ENCODE peak calls at places on chromosomes 5 and 9, in five cellular contexts. One of them, this sample, is unnamed.
A peak's percentile ranks its signal among the peaks of the same experiment; 100 is the strongest.

GRCh38 chr5:5105531-5105930 is 34.6 kb upstream of the ADAMTS16 start:
- DNase-seq in breast epithelium: no peak
- DNase-seq in IMR-90: no peak
- DNase-seq in left ventricle myocardium inferior: no peak
- DNase-seq in neuronal stem cell: no peak
- DNase-seq in this sample: no peak

GRCh38 chr5:445591-445990 is 2.6 kb downstream of the EXOC3 start:
- DNase-seq in IMR-90: no peak
- DNase-seq in neuronal stem cell: no peak
- DNase-seq in breast epithelium: no peak
- DNase-seq in left ventricle myocardium inferior: peak; percentile 11
- DNase-seq in this sample: no peak

GRCh38 chr5:3019045-3019444 is 267.6 kb upstream of the IRX2 start:
- DNase-seq in left ventricle myocardium inferior: no peak
- DNase-seq in neuronal stem cell: no peak
- DNase-seq in IMR-90: no peak
- DNase-seq in breast epithelium: no peak
- DNase-seq in this sample: no peak

GRCh38 chr5:39108987-39109386 is 34.8 kb upstream of the RICTOR start:
- DNase-seq in breast epithelium: no peak
- DNase-seq in neuronal stem cell: no peak
- DNase-seq in left ventricle myocardium inferior: no peak
- DNase-seq in IMR-90: no peak
- DNase-seq in this sample: no peak

GRCh38 chr5:71701409-71701808 is 17.7 kb upstream of the CARTPT start:
- DNase-seq in neuronal stem cell: no peak
- DNase-seq in IMR-90: no peak
- DNase-seq in breast epithelium: no peak
- DNase-seq in left ventricle myocardium inferior: no peak
- DNase-seq in this sample: no peak

GRCh38 chr9:36625006-36625600 is 52.4 kb downstream of the MELK start:
- DNase-seq in left ventricle myocardium inferior: peak; percentile 33
- DNase-seq in breast epithelium: no peak
- DNase-seq in IMR-90: peak; percentile 90
- DNase-seq in neuronal stem cell: no peak
- DNase-seq in this sample: peak; percentile 67

GRCh38 chr5:108528655-108529054 is 146.8 kb upstream of the FBXL17 start:
- DNase-seq in left ventricle myocardium inferior: no peak
- DNase-seq in breast epithelium: no peak
- DNase-seq in IMR-90: no peak
- DNase-seq in neuronal stem cell: no peak
- DNase-seq in this sample: no peak

GRCh38 chr9:116365056-116365471 is 211.5 kb downstream of the PAPPA start:
- DNase-seq in left ventricle myocardium inferior: peak; percentile 47
- DNase-seq in neuronal stem cell: no peak
- DNase-seq in breast epithelium: peak; percentile 27
- DNase-seq in IMR-90: peak; percentile 78
- DNase-seq in this sample: peak; percentile 84

GRCh38 chr9:38026021-38026809 is 42.8 kb downstream of the SHB start:
- DNase-seq in left ventricle myocardium inferior: no peak
- DNase-seq in breast epithelium: no peak
- DNase-seq in neuronal stem cell: no peak
- DNase-seq in IMR-90: peak; percentile 98
- DNase-seq in this sample: no peak

GRCh38 chr5:171336486-171337206 is 27.6 kb downstream of the TLX3 start:
- DNase-seq in IMR-90: peak; percentile 64
- DNase-seq in neuronal stem cell: no peak
- DNase-seq in breast epithelium: no peak
- DNase-seq in left ventricle myocardium inferior: no peak
- DNase-seq in this sample: no peak

GRCh38 chr5:177133845-177134652 is 476 bp downstream of the NSD1 start:
- DNase-seq in IMR-90: peak; percentile 29
- DNase-seq in left ventricle myocardium inferior: peak; percentile 52
- DNase-seq in neuronal stem cell: peak; percentile 67
- DNase-seq in breast epithelium: no peak
- DNase-seq in this sample: peak; percentile 83

GRCh38 chr9:22214021-22214420 is 204.9 kb upstream of the CDKN2B start:
- DNase-seq in IMR-90: no peak
- DNase-seq in breast epithelium: no peak
- DNase-seq in left ventricle myocardium inferior: no peak
- DNase-seq in neuronal stem cell: no peak
- DNase-seq in this sample: no peak

GRCh38 chr9:104923289-104923688 is 4.7 kb downstream of the ABCA1 start:
- DNase-seq in breast epithelium: no peak
- DNase-seq in neuronal stem cell: no peak
- DNase-seq in IMR-90: peak; percentile 92
- DNase-seq in left ventricle myocardium inferior: no peak
- DNase-seq in this sample: no peak

GRCh38 chr5:168972650-168973241 is 328.2 kb downstream of the SLIT3 start:
- DNase-seq in IMR-90: no peak
- DNase-seq in breast epithelium: no peak
- DNase-seq in left ventricle myocardium inferior: no peak
- DNase-seq in neuronal stem cell: no peak
- DNase-seq in this sample: no peak

GRCh38 chr5:93378073-93378472 is 202.9 kb downstream of the NR2F1-AS1 start:
- DNase-seq in neuronal stem cell: no peak
- DNase-seq in left ventricle myocardium inferior: no peak
- DNase-seq in breast epithelium: no peak
- DNase-seq in IMR-90: peak; percentile 95
- DNase-seq in this sample: no peak

GRCh38 chr5:15008476-15008875 is 136.9 kb upstream of the ANKH start:
- DNase-seq in neuronal stem cell: no peak
- DNase-seq in IMR-90: peak; percentile 98
- DNase-seq in left ventricle myocardium inferior: peak; percentile 85
- DNase-seq in breast epithelium: peak; percentile 97
- DNase-seq in this sample: peak; percentile 97

GRCh38 chr9:107631788-107632187 is 142.2 kb upstream of the KLF4 start:
- DNase-seq in left ventricle myocardium inferior: no peak
- DNase-seq in IMR-90: no peak
- DNase-seq in breast epithelium: peak; percentile 19
- DNase-seq in neuronal stem cell: no peak
- DNase-seq in this sample: no peak

GRCh38 chr5:107555425-107556090 is 115.2 kb downstream of the EFNA5 start:
- DNase-seq in left ventricle myocardium inferior: no peak
- DNase-seq in breast epithelium: no peak
- DNase-seq in neuronal stem cell: no peak
- DNase-seq in IMR-90: peak; percentile 69
- DNase-seq in this sample: no peak

GRCh38 chr5:159096555-159097460 is 2.9 kb downstream of the EBF1 start:
- DNase-seq in left ventricle myocardium inferior: no peak
- DNase-seq in breast epithelium: no peak
- DNase-seq in neuronal stem cell: peak; percentile 38
- DNase-seq in IMR-90: no peak
- DNase-seq in this sample: peak; percentile 58

GRCh38 chr9:134410078-134410834 is 84.0 kb downstream of the RXRA start:
- DNase-seq in left ventricle myocardium inferior: no peak
- DNase-seq in IMR-90: no peak
- DNase-seq in neuronal stem cell: no peak
- DNase-seq in breast epithelium: no peak
- DNase-seq in this sample: no peak

GRCh38 chr9:76756273-76756650 is 8.0 kb upstream of the PCA3 start:
- DNase-seq in IMR-90: peak; percentile 41
- DNase-seq in neuronal stem cell: peak; percentile 11
- DNase-seq in breast epithelium: no peak
- DNase-seq in left ventricle myocardium inferior: no peak
- DNase-seq in this sample: peak; percentile 26

GRCh38 chr9:98129451-98129881 is 10.4 kb upstream of the TRIM14 start:
- DNase-seq in breast epithelium: no peak
- DNase-seq in neuronal stem cell: no peak
- DNase-seq in left ventricle myocardium inferior: no peak
- DNase-seq in IMR-90: peak; percentile 7
- DNase-seq in this sample: no peak

GRCh38 chr5:159010611-159011497 is 88.9 kb downstream of the EBF1 start:
- DNase-seq in breast epithelium: no peak
- DNase-seq in IMR-90: no peak
- DNase-seq in neuronal stem cell: no peak
- DNase-seq in left ventricle myocardium inferior: peak; percentile 37
- DNase-seq in this sample: peak; percentile 33

GRCh38 chr5:73994963-73995362 is 369.0 kb downstream of the ARHGEF28 start:
- DNase-seq in neuronal stem cell: no peak
- DNase-seq in left ventricle myocardium inferior: no peak
- DNase-seq in breast epithelium: no peak
- DNase-seq in IMR-90: no peak
- DNase-seq in this sample: no peak

GRCh38 chr5:2751592-2752021 is at the start of gene IRX2:
- DNase-seq in left ventricle myocardium inferior: peak; percentile 79
- DNase-seq in IMR-90: peak; percentile 59
- DNase-seq in neuronal stem cell: peak; percentile 94
- DNase-seq in breast epithelium: peak; percentile 96
- DNase-seq in this sample: peak; percentile 87

GRCh38 chr5:1488882-1489680 is 34.7 kb downstream of the LPCAT1 start:
- DNase-seq in left ventricle myocardium inferior: no peak
- DNase-seq in breast epithelium: no peak
- DNase-seq in IMR-90: peak; percentile 90
- DNase-seq in neuronal stem cell: no peak
- DNase-seq in this sample: no peak

GRCh38 chr5:1897386-1897785 is 14.7 kb upstream of the IRX4 start:
- DNase-seq in left ventricle myocardium inferior: no peak
- DNase-seq in IMR-90: no peak
- DNase-seq in neuronal stem cell: no peak
- DNase-seq in breast epithelium: no peak
- DNase-seq in this sample: no peak

GRCh38 chr9:3035594-3036389 is 191.9 kb upstream of the PUM3 start:
- DNase-seq in breast epithelium: no peak
- DNase-seq in IMR-90: no peak
- DNase-seq in neuronal stem cell: no peak
- DNase-seq in left ventricle myocardium inferior: no peak
- DNase-seq in this sample: no peak

GRCh38 chr5:58274199-58274598 is 185.7 kb downstream of the PLK2 start:
- DNase-seq in breast epithelium: no peak
- DNase-seq in IMR-90: no peak
- DNase-seq in left ventricle myocardium inferior: no peak
- DNase-seq in neuronal stem cell: no peak
- DNase-seq in this sample: no peak

GRCh38 chr5:53095931-53096525 is 13.5 kb downstream of the MOCS2 start:
- DNase-seq in left ventricle myocardium inferior: peak; percentile 18
- DNase-seq in IMR-90: peak; percentile 75
- DNase-seq in neuronal stem cell: peak; percentile 46
- DNase-seq in breast epithelium: peak; percentile 52
- DNase-seq in this sample: no peak

GRCh38 chr5:100634937-100635336 is 99.8 kb downstream of the FAM174A start:
- DNase-seq in left ventricle myocardium inferior: no peak
- DNase-seq in IMR-90: peak; percentile 2
- DNase-seq in breast epithelium: no peak
- DNase-seq in neuronal stem cell: no peak
- DNase-seq in this sample: no peak

GRCh38 chr9:126328415-126328814 is 1.8 kb downstream of the MVB12B start:
- DNase-seq in neuronal stem cell: no peak
- DNase-seq in IMR-90: no peak
- DNase-seq in breast epithelium: no peak
- DNase-seq in left ventricle myocardium inferior: no peak
- DNase-seq in this sample: no peak

GRCh38 chr9:126326228-126327015 is at the start of gene MVB12B:
- DNase-seq in IMR-90: peak; percentile 8
- DNase-seq in breast epithelium: no peak
- DNase-seq in left ventricle myocardium inferior: peak; percentile 46
- DNase-seq in neuronal stem cell: peak; percentile 51
- DNase-seq in this sample: peak; percentile 40

GRCh38 chr9:126329476-126330275 is 3.0 kb downstream of the MVB12B start:
- DNase-seq in IMR-90: no peak
- DNase-seq in left ventricle myocardium inferior: no peak
- DNase-seq in breast epithelium: no peak
- DNase-seq in neuronal stem cell: no peak
- DNase-seq in this sample: no peak

GRCh38 chr9:126327016-126327749 is 554 bp downstream of the MVB12B start:
- DNase-seq in neuronal stem cell: no peak
- DNase-seq in left ventricle myocardium inferior: no peak
- DNase-seq in breast epithelium: no peak
- DNase-seq in IMR-90: no peak
- DNase-seq in this sample: peak; percentile 68

GRCh38 chr9:126327750-126328120 is 1.1 kb downstream of the MVB12B start:
- DNase-seq in left ventricle myocardium inferior: no peak
- DNase-seq in breast epithelium: no peak
- DNase-seq in IMR-90: no peak
- DNase-seq in neuronal stem cell: no peak
- DNase-seq in this sample: no peak
- H3K4me1 ChIP-seq in left ventricle myocardium inferior: peaks cover 49% of the 10 kb centered on the region
- H3K4me1 ChIP-seq in breast epithelium: no peaks in the 10 kb centered on the region
- H3K4me1 ChIP-seq in IMR-90: peaks cover 8% of the 10 kb centered on the region
- H3K4me1 ChIP-seq in neuronal stem cell: peaks cover 20% of the 10 kb centered on the region
- H3K4me1 ChIP-seq in this sample: peaks cover 6% of the 10 kb centered on the region

GRCh38 chr9:13274901-13275641 is 4.4 kb downstream of the MPDZ start:
- DNase-seq in breast epithelium: no peak
- DNase-seq in neuronal stem cell: no peak
- DNase-seq in IMR-90: peak; percentile 63
- DNase-seq in left ventricle myocardium inferior: no peak
- DNase-seq in this sample: no peak

GRCh38 chr9:13281356-13282016 is 2.0 kb upstream of the MPDZ start:
- DNase-seq in neuronal stem cell: no peak
- DNase-seq in IMR-90: no peak
- DNase-seq in breast epithelium: no peak
- DNase-seq in left ventricle myocardium inferior: no peak
- DNase-seq in this sample: no peak

GRCh38 chr9:13279284-13280162 is at the start of gene MPDZ:
- DNase-seq in IMR-90: peak; percentile 66
- DNase-seq in breast epithelium: peak; percentile 58
- DNase-seq in neuronal stem cell: peak; percentile 70
- DNase-seq in left ventricle myocardium inferior: peak; percentile 76
- DNase-seq in this sample: peak; percentile 91

GRCh38 chr9:13278023-13278367 is 1.5 kb downstream of the MPDZ start:
- DNase-seq in left ventricle myocardium inferior: no peak
- DNase-seq in IMR-90: peak; percentile 67
- DNase-seq in neuronal stem cell: no peak
- DNase-seq in breast epithelium: no peak
- DNase-seq in this sample: no peak

GRCh38 chr9:13278368-13279246 is 885 bp downstream of the MPDZ start:
- DNase-seq in left ventricle myocardium inferior: peak; percentile 51
- DNase-seq in IMR-90: peak; percentile 74
- DNase-seq in neuronal stem cell: peak; percentile 57
- DNase-seq in breast epithelium: peak; percentile 62
- DNase-seq in this sample: peak; percentile 67
- H3K4me3 ChIP-seq in left ventricle myocardium inferior: peak overlapping the region; percentile 83
- H3K4me3 ChIP-seq in IMR-90: peak overlapping the region; percentile 66
- H3K4me3 ChIP-seq in neuronal stem cell: peak overlapping the region; percentile 78
- H3K4me3 ChIP-seq in breast epithelium: peak overlapping the region; percentile 90
- H3K4me3 ChIP-seq in this sample: peak overlapping the region; percentile 84

DNA sequence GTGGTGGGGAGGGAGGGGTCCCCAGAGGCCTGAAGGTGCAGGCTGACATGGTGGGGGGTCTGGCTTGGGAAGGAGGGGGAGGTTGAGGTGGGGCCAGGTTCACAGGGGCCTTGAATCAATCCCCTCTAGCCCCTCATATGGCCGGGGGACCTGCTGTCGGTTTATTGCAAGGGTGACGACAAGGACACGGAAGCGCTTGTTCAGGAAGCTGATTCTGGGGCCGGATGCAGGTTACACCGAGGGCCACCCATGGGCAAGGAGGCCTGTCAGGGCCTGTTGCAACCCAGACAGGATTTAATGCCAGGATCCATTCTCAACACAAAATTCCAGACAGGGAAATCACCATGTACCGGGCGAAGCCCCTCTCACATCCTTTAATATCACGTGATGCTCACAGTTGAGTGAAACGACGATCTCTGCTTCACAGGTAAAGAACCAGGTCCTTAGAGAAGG is 41.6 kb upstream of the SYNPO start:
- DNase-seq in breast epithelium: no peak
- DNase-seq in IMR-90: no peak
- DNase-seq in left ventricle myocardium inferior: no peak
- DNase-seq in neuronal stem cell: no peak
- DNase-seq in this sample: peak; percentile 48
- H3K4me1 ChIP-seq in breast epithelium: peaks cover 9% of the 10 kb centered on the region
- H3K4me1 ChIP-seq in IMR-90: peaks cover 7% of the 10 kb centered on the region
- H3K4me1 ChIP-seq in left ventricle myocardium inferior: peaks cover 98% of the 10 kb centered on the region
- H3K4me1 ChIP-seq in neuronal stem cell: peaks cover 18% of the 10 kb centered on the region
- H3K4me1 ChIP-seq in this sample: peaks cover 31% of the 10 kb centered on the region

GRCh38 chr5:136453986-136454758 is 88.8 kb upstream of the TRPC7 start:
- DNase-seq in breast epithelium: no peak
- DNase-seq in IMR-90: no peak
- DNase-seq in left ventricle myocardium inferior: no peak
- DNase-seq in neuronal stem cell: no peak
- DNase-seq in this sample: no peak
- H3K4me3 ChIP-seq in breast epithelium: no peak overlapping the region
- H3K4me3 ChIP-seq in IMR-90: no peak overlapping the region
- H3K4me3 ChIP-seq in left ventricle myocardium inferior: no peak overlapping the region
- H3K4me3 ChIP-seq in neuronal stem cell: no peak overlapping the region
- H3K4me3 ChIP-seq in this sample: no peak overlapping the region